ENCODE peak calls at places on chromosomes 4 and X, in five cellular contexts. W is HCT116, Y is SK-N-SH, Q is H1, E is K562. P is an unnamed sample.

GRCh38 chr4:74453037-74453635 is 8.2 kb downstream of the AREG start:
- DNase-seq in W (no peak), Y (no peak), Q (no peak), E (peak), P (no peak)

GRCh38 chrX:132757066-132757623 is 201.3 kb downstream of the HS6ST2 start:
- DNase-seq in W (no peak), Y (no peak), Q (no peak), E (no peak), P (no peak)

GRCh38 chr4:114599231-114600065 is 841 bp downstream of the UGT8 start:
- DNase-seq in W (peak), Y (peak), Q (peak), E (peak), P (no peak)

GRCh38 chrX:138759217-138759943 is 47.9 kb upstream of the FGF13 start:
- DNase-seq in W (no peak), Y (no peak), Q (no peak), E (no peak), P (no peak)

GRCh38 chrX:123731987-123732678 is 719 bp downstream of the THOC2 start:
- DNase-seq in W (no peak), Y (peak), Q (peak), E (peak), P (peak)

GRCh38 chrX:45806410-45807121 is 605.9 kb upstream of the DIPK2B start:
- DNase-seq in W (no peak), Y (no peak), Q (no peak), E (no peak), P (no peak)

GRCh38 chr4:47383829-47384427 is 79.6 kb downstream of the COMMD8 start:
- DNase-seq in W (peak), Y (peak), Q (no peak), E (peak), P (peak)

GRCh38 chrX:11100281-11101035 is 10.7 kb upstream of the HCCS start:
- DNase-seq in W (no peak), Y (peak), Q (no peak), E (peak), P (peak)

GRCh38 chr4:80114732-80115265 is 41.8 kb upstream of the ANTXR2 start:
- DNase-seq in W (no peak), Y (no peak), Q (no peak), E (no peak), P (no peak)

GRCh38 chr4:145525291-145525740 is 43.7 kb downstream of the SMAD1 start:
- DNase-seq in W (no peak), Y (peak), Q (no peak), E (no peak), P (no peak)

GRCh38 chrX:119880552-119881437 is 9.2 kb downstream of the NDUFA1 start:
- DNase-seq in W (peak), Y (peak), Q (no peak), E (peak), P (no peak)

GRCh38 chrX:71210829-71211228 is 12.2 kb upstream of the GJB1 start:
- DNase-seq in W (no peak), Y (no peak), Q (no peak), E (no peak), P (no peak)

GRCh38 chr4:76272582-76272981 is 21.1 kb downstream of the FAM47E start:
- DNase-seq in W (no peak), Y (no peak), Q (no peak), E (no peak), P (no peak)

GRCh38 chr4:186942745-186943606 is 219.3 kb upstream of the FAT1 start:
- DNase-seq in W (no peak), Y (peak), Q (no peak), E (no peak), P (no peak)

GRCh38 chrX:105706041-105706440 is 116.3 kb upstream of the NRK start:
- DNase-seq in W (no peak), Y (no peak), Q (no peak), E (no peak), P (no peak)

GRCh38 chr4:69617083-69617694 is 22.3 kb downstream of the UGT2A2 start:
- DNase-seq in W (peak), Y (no peak), Q (no peak), E (peak), P (peak)

GRCh38 chr4:5043579-5043978 is 7.7 kb upstream of the STK32B start:
- DNase-seq in W (no peak), Y (no peak), Q (no peak), E (no peak), P (peak)

GRCh38 chrX:24837966-24838365 is 144.2 kb downstream of the POLA1 start:
- DNase-seq in W (no peak), Y (no peak), Q (no peak), E (no peak), P (no peak)

GRCh38 chr4:1211951-1212545 is 36.9 kb downstream of the CTBP1 start:
- DNase-seq in W (no peak), Y (no peak), Q (no peak), E (no peak), P (no peak)

GRCh38 chr4:20421586-20421985 is 169.9 kb downstream of the SLIT2 start:
- DNase-seq in W (no peak), Y (no peak), Q (no peak), E (no peak), P (no peak)

GRCh38 chr4:1542516-1543320 is 136.5 kb upstream of the NKX1-1 start:
- DNase-seq in W (no peak), Y (no peak), Q (no peak), E (no peak), P (no peak)

GRCh38 chr4:6885953-6886557 is 23.6 kb upstream of the TBC1D14 start:
- DNase-seq in W (no peak), Y (no peak), Q (no peak), E (no peak), P (no peak)

GRCh38 chr4:74366367-74366891 is 1.5 kb downstream of the EREG start:
- DNase-seq in W (no peak), Y (no peak), Q (no peak), E (no peak), P (no peak)

GRCh38 chr4:2135083-2135482 is 76.0 kb downstream of the NAT8L start:
- DNase-seq in W (no peak), Y (peak), Q (no peak), E (peak), P (no peak)

GRCh38 chr4:98657531-98658286 is 702 bp downstream of the TSPAN5 start:
- DNase-seq in W (no peak), Y (peak), Q (peak), E (peak), P (peak)

GRCh38 chrX:53930513-53931380 is 113.5 kb downstream of the PHF8 start:
- DNase-seq in W (no peak), Y (no peak), Q (no peak), E (no peak), P (no peak)

GRCh38 chr4:13541720-13542576 is 2.4 kb downstream of the NKX3-2 start:
- DNase-seq in W (no peak), Y (peak), Q (peak), E (no peak), P (no peak)

GRCh38 chrX:108122748-108123147 is 31.2 kb downstream of the ATG4A start:
- DNase-seq in W (no peak), Y (no peak), Q (no peak), E (no peak), P (no peak)

DNA sequence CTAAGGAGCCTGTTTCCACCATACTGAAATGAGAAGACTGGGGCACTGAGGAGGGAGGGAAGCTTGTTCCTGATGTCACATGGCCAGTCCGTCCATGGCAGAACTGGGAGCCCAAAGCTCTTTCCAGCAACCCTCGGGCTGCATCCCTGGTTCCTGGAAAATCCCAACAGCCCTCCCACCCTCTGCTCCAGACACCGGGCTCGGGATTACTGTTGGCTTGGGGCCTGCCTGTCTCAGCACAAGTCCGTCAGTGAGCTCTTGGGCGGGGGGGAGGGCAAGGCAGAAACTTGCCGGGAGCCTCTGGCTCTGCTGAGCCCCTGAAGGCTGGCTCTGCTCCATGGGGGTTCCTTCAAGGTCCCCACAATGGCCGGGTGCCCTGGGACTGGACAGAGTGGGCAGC is 6.3 kb upstream of the HAUS7 start:
- DNase-seq in W (no peak), Y (peak), Q (no peak), E (no peak), P (no peak)
- TF ChIP-seq JUND in W (no peak), Y (no peak), Q (no peak), E (no peak), P (no peak)

GRCh38 chr4:147776600-147777175 is 44.8 kb downstream of the ARHGAP10 start:
- DNase-seq in W (no peak), Y (no peak), Q (no peak), E (no peak), P (no peak)

GRCh38 chr4:147770831-147771230 is 38.9 kb downstream of the ARHGAP10 start:
- DNase-seq in W (no peak), Y (no peak), Q (no peak), E (no peak), P (no peak)

GRCh38 chr4:147772056-147772455 is 40.2 kb downstream of the ARHGAP10 start:
- DNase-seq in W (no peak), Y (no peak), Q (no peak), E (no peak), P (no peak)

GRCh38 chr4:147772459-147772969 is 40.6 kb downstream of the ARHGAP10 start:
- DNase-seq in W (no peak), Y (no peak), Q (no peak), E (no peak), P (peak)

DNA sequence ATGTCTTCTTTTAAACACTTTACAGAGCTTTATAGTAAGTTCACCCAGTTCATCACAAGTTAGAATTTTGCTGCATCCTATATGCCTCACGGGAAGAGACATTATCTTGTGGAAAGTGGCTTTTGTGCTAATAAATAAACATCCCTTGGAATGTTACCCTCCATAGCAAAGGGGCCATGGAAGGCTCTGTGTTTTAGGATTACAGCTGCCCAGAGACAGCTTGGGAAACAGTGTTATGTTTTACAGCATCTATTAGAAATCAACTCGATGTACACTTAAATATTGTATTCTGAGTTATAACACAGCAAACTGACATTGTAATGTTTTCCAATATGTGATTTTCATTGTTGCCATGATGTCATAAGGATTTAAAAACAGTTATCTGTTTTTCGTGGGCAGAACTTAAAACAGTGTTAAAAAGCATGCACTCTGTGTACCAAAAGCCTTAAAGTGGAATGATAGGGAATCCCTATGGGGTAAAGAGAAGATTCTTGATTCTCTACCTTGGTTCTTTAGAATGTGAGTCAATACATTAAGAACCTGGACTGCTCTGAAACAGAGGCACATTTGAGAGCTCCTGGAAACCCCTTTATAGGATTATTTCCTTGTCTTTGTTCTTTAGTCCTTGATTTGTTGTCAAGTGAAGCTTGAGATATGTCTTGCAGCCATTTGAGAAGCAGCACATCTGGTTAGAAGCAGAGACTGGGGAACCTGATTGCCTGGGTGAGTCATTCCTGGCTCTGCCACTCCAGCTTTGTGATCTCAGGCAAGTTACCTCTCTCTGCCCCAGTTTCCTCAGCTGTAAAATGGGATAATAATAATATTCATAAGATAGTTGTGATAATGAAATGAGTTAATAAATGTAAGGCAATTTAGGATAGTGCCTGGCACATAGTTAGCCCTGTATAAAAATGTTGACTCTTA is 41.6 kb downstream of the ARHGAP10 start:
- DNase-seq in W (no peak), Y (no peak), Q (no peak), E (no peak), P (no peak)
- TF ChIP-seq JUND in W (peak), Y (peak), Q (no peak), E (no peak), P (no peak)

GRCh38 chrX:34655496-34656258 is 1.4 kb downstream of the TMEM47 start:
- DNase-seq in W (no peak), Y (no peak), Q (no peak), E (no peak), P (no peak)
- TF ChIP-seq JUND in W (no peak), Y (no peak), Q (no peak), E (no peak), P (no peak)

DNA sequence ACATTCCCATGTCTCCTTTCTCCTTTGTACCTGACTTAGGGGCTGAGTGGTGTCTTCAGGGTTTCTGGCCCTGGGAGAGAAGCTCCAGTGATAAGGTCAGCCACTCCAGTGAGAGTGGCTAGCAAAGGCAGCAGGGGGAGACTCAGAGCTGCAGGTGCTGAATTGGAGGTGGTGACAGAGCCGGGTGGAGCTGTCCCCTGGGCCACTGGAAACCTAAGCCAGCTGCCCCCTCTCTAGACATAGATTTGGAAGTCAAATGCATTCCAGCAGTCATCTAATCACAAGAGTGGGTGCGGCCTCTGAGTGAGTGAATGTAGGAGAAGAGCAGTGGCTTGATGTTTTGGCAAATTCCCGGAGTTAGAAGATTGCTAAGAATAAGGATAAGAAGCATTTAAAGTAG is 28.5 kb downstream of the TRIM2 start:
- DNase-seq in W (peak), Y (no peak), Q (peak), E (peak), P (peak)
- TF ChIP-seq JUND in W (no peak), Y (no peak), Q (no peak), E (no peak), P (no peak)

P was measured in T47D.